ENCODE peak calls at places on chromosomes 16 and 17, in nine cellular contexts. One of them, this sample, is unnamed.

GRCh38 chr17:65557349-65558310 is 3.8 kb downstream of the AXIN2 start:
- DNase-seq in germinal center: no peak
- DNase-seq in ACHN: peak
- DNase-seq in KBM-7: no peak
- DNase-seq in SW 1271: no peak
- DNase-seq in GM03348: peak
- DNase-seq in GM12891: no peak
- DNase-seq in MG63: peak
- DNase-seq in progenitor cell of endocrine pancreas: no peak
- DNase-seq in this sample: peak

GRCh38 chr17:44115585-44116415 is 7.6 kb downstream of the HDAC5 start:
- DNase-seq in germinal center: no peak
- DNase-seq in ACHN: peak
- DNase-seq in KBM-7: peak
- DNase-seq in SW 1271: peak
- DNase-seq in GM03348: peak
- DNase-seq in GM12891: no peak
- DNase-seq in MG63: peak
- DNase-seq in progenitor cell of endocrine pancreas: peak
- DNase-seq in this sample: peak

GRCh38 chr16:77213542-77214108 is 14.4 kb downstream of the SYCE1L start:
- DNase-seq in germinal center: no peak
- DNase-seq in ACHN: peak
- DNase-seq in KBM-7: no peak
- DNase-seq in SW 1271: peak
- DNase-seq in GM03348: peak
- DNase-seq in GM12891: no peak
- DNase-seq in MG63: peak
- DNase-seq in progenitor cell of endocrine pancreas: no peak
- DNase-seq in this sample: peak

GRCh38 chr16:82002831-82003230 is 8.4 kb downstream of the SDR42E1 start:
- DNase-seq in germinal center: no peak
- DNase-seq in ACHN: no peak
- DNase-seq in KBM-7: no peak
- DNase-seq in SW 1271: no peak
- DNase-seq in GM03348: no peak
- DNase-seq in GM12891: no peak
- DNase-seq in MG63: no peak
- DNase-seq in progenitor cell of endocrine pancreas: no peak
- DNase-seq in this sample: no peak

GRCh38 chr16:27154573-27155521 is 48.5 kb upstream of the KDM8 start:
- DNase-seq in germinal center: peak
- DNase-seq in ACHN: peak
- DNase-seq in KBM-7: peak
- DNase-seq in SW 1271: peak
- DNase-seq in GM03348: peak
- DNase-seq in GM12891: peak
- DNase-seq in MG63: peak
- DNase-seq in progenitor cell of endocrine pancreas: peak
- DNase-seq in this sample: peak

GRCh38 chr17:43823350-43824084 is 9.4 kb downstream of the MPP3 start:
- DNase-seq in germinal center: no peak
- DNase-seq in ACHN: no peak
- DNase-seq in KBM-7: no peak
- DNase-seq in SW 1271: no peak
- DNase-seq in GM03348: no peak
- DNase-seq in GM12891: no peak
- DNase-seq in MG63: no peak
- DNase-seq in progenitor cell of endocrine pancreas: no peak
- DNase-seq in this sample: no peak

GRCh38 chr17:51004249-51004648 is 116.4 kb downstream of the SPAG9 start:
- DNase-seq in germinal center: no peak
- DNase-seq in ACHN: no peak
- DNase-seq in KBM-7: no peak
- DNase-seq in SW 1271: no peak
- DNase-seq in GM03348: no peak
- DNase-seq in GM12891: no peak
- DNase-seq in MG63: no peak
- DNase-seq in progenitor cell of endocrine pancreas: no peak
- DNase-seq in this sample: no peak

GRCh38 chr17:81968850-81969812 is 8.1 kb upstream of the NOTUM start:
- DNase-seq in germinal center: no peak
- DNase-seq in ACHN: no peak
- DNase-seq in KBM-7: no peak
- DNase-seq in SW 1271: no peak
- DNase-seq in GM03348: no peak
- DNase-seq in GM12891: no peak
- DNase-seq in MG63: no peak
- DNase-seq in progenitor cell of endocrine pancreas: no peak
- DNase-seq in this sample: no peak

GRCh38 chr17:51801626-51802025 is 356.9 kb downstream of the CA10 start:
- DNase-seq in germinal center: no peak
- DNase-seq in ACHN: no peak
- DNase-seq in KBM-7: no peak
- DNase-seq in SW 1271: no peak
- DNase-seq in GM03348: no peak
- DNase-seq in GM12891: no peak
- DNase-seq in MG63: no peak
- DNase-seq in progenitor cell of endocrine pancreas: no peak
- DNase-seq in this sample: no peak

GRCh38 chr17:44981221-44981968 is 13.3 kb upstream of the C1QL1 start:
- DNase-seq in germinal center: no peak
- DNase-seq in ACHN: peak
- DNase-seq in KBM-7: no peak
- DNase-seq in SW 1271: no peak
- DNase-seq in GM03348: no peak
- DNase-seq in GM12891: no peak
- DNase-seq in MG63: peak
- DNase-seq in progenitor cell of endocrine pancreas: no peak
- DNase-seq in this sample: peak